ENCODE peak calls at places on chromosomes 13 and 19, in eight cellular contexts. U is body of pancreas; V is activated CD4-positive, alpha-beta T cell treated with anti-CD3 and anti-CD28 coated beads, Interleukin-2, amount 10 ng/mL, durations not matched to agents 7 days and 5 days; J is lower leg skin; F is NB4; A is skeletal muscle cell; O is NCI-H345; G is activated B cell treated with CpG ODN at 0.5 μM for 24 hours. Y is an unnamed sample.
A peak's percentile ranks its signal among the peaks of the same experiment; 100 is the strongest.

GRCh38 chr13:27006519-27007161 is 165.0 kb downstream of the USP12 start:
- DNase-seq in U (peak; percentile 49), V (no peak), J (no peak), F (peak; percentile 45), A (no peak), O (peak; percentile 73), G (no peak), Y (peak; percentile 33)

GRCh38 chr13:106756446-106756845 is 188.5 kb upstream of the ARGLU1 start:
- DNase-seq in U (no peak), V (no peak), J (no peak), F (no peak), A (no peak), O (no peak), G (no peak), Y (no peak)

GRCh38 chr13:75294110-75294509 is 187.9 kb downstream of the TBC1D4 start:
- DNase-seq in U (no peak), V (no peak), J (no peak), F (no peak), A (no peak), O (no peak), G (no peak), Y (no peak)

GRCh38 chr13:94416454-94417080 is 62.9 kb downstream of the DCT start:
- DNase-seq in U (peak; percentile 8), V (no peak), J (no peak), F (peak; percentile 37), A (no peak), O (peak; percentile 36), G (no peak), Y (no peak)

GRCh38 chr13:111114362-111115050 is 604 bp upstream of the ARHGEF7 start:
- DNase-seq in U (peak; percentile 46), V (peak; percentile 20), J (peak; percentile 40), F (no peak), A (no peak), O (peak; percentile 63), G (no peak), Y (peak; percentile 84)

GRCh38 chr19:19461671-19462622 is 53.4 kb downstream of the TSSK6 start:
- DNase-seq in U (peak; percentile 82), V (no peak), J (no peak), F (no peak), A (peak; percentile 39), O (peak; percentile 68), G (no peak), Y (no peak)

GRCh38 chr13:46535822-46536221 is 17.1 kb upstream of the LRCH1 start:
- DNase-seq in U (no peak), V (no peak), J (no peak), F (no peak), A (no peak), O (no peak), G (no peak), Y (no peak)

GRCh38 chr13:113528798-113529180 is 38.3 kb upstream of the DCUN1D2 start:
- DNase-seq in U (no peak), V (no peak), J (no peak), F (no peak), A (no peak), O (no peak), G (no peak), Y (no peak)

GRCh38 chr19:38975214-38975860 is at the start of gene FBXO17:
- DNase-seq in U (peak; percentile 48), V (no peak), J (peak; percentile 25), F (no peak), A (no peak), O (no peak), G (no peak), Y (peak; percentile 75)

GRCh38 chr13:54210397-54211050 is 1181.9 kb downstream of the OLFM4 start:
- DNase-seq in U (no peak), V (no peak), J (peak; percentile 35), F (no peak), A (no peak), O (no peak), G (no peak), Y (no peak)

GRCh38 chr19:46821512-46822359 is 28.9 kb downstream of the AP2S1 start:
- DNase-seq in U (no peak), V (peak; percentile 61), J (no peak), F (peak; percentile 45), A (no peak), O (no peak), G (peak; percentile 54), Y (no peak)

GRCh38 chr13:101230271-101230890 is 185.9 kb downstream of the NALCN start:
- DNase-seq in U (no peak), V (no peak), J (no peak), F (no peak), A (no peak), O (no peak), G (no peak), Y (no peak)

GRCh38 chr13:93409001-93409400 is 182.4 kb downstream of the GPC6 start:
- DNase-seq in U (no peak), V (no peak), J (no peak), F (no peak), A (no peak), O (no peak), G (no peak), Y (no peak)

GRCh38 chr19:24071078-24071477 is 15.9 kb upstream of the ZNF254 start:
- DNase-seq in U (no peak), V (no peak), J (no peak), F (no peak), A (no peak), O (no peak), G (no peak), Y (no peak)

GRCh38 chr13:113407531-113408393 is 43.8 kb upstream of the GRTP1 start:
- DNase-seq in U (no peak), V (no peak), J (no peak), F (no peak), A (no peak), O (no peak), G (no peak), Y (peak; percentile 70)

GRCh38 chr13:46386996-46387851 is at the start of gene RUBCNL:
- DNase-seq in U (peak; percentile 28), V (peak; percentile 13), J (no peak), F (peak; percentile 69), A (no peak), O (peak; percentile 41), G (peak; percentile 69), Y (no peak)

GRCh38 chr13:104936304-104936703 is 1599.2 kb downstream of the EFNB2 start:
- DNase-seq in U (no peak), V (no peak), J (no peak), F (peak; percentile 20), A (no peak), O (no peak), G (no peak), Y (no peak)

GRCh38 chr13:75486146-75486545 is 4.2 kb upstream of the TBC1D4 start:
- DNase-seq in U (no peak), V (no peak), J (no peak), F (peak; percentile 23), A (no peak), O (no peak), G (no peak), Y (no peak)

GRCh38 chr19:44672226-44672625 is 944 bp downstream of the CEACAM19 start:
- DNase-seq in U (no peak), V (no peak), J (no peak), F (no peak), A (no peak), O (no peak), G (no peak), Y (no peak)

GRCh38 chr19:3054972-3055740 is 7.1 kb downstream of the TLE5 start:
- DNase-seq in U (peak; percentile 42), V (no peak), J (peak; percentile 55), F (no peak), A (no peak), O (no peak), G (no peak), Y (no peak)

GRCh38 chr13:27968316-27969072 is 621 bp downstream of the CDX2 start:
- DNase-seq in U (no peak), V (no peak), J (no peak), F (peak; percentile 72), A (no peak), O (peak; percentile 15), G (no peak), Y (no peak)

GRCh38 chr13:45310341-45311138 is 30.4 kb downstream of the TPT1 start:
- DNase-seq in U (no peak), V (no peak), J (no peak), F (no peak), A (no peak), O (no peak), G (no peak), Y (no peak)

GRCh38 chr13:49240017-49240416 is 7.7 kb upstream of the CDADC1 start:
- DNase-seq in U (peak; percentile 16), V (peak; percentile 57), J (no peak), F (peak; percentile 64), A (no peak), O (no peak), G (no peak), Y (no peak)

GRCh38 chr19:46727757-46728156 is 10.8 kb upstream of the PRKD2 start:
- DNase-seq in U (no peak), V (no peak), J (no peak), F (no peak), A (no peak), O (no peak), G (no peak), Y (no peak)

GRCh38 chr19:28505933-28506332 is 707.0 kb downstream of the UQCRFS1 start:
- DNase-seq in U (no peak), V (no peak), J (no peak), F (no peak), A (no peak), O (no peak), G (no peak), Y (no peak)

GRCh38 chr19:32351807-32352630 is 6.6 kb downstream of the ZNF507 start:
- DNase-seq in U (no peak), V (no peak), J (no peak), F (peak; percentile 62), A (no peak), O (no peak), G (no peak), Y (no peak)

GRCh38 chr13:34405410-34405809 is 536.7 kb upstream of the NBEA start:
- DNase-seq in U (no peak), V (no peak), J (no peak), F (no peak), A (no peak), O (no peak), G (no peak), Y (no peak)

GRCh38 chr19:38388310-38389100 is at the start of gene SPRED3:
- DNase-seq in U (peak; percentile 47), V (no peak), J (no peak), F (no peak), A (no peak), O (peak; percentile 95), G (no peak), Y (no peak)